ENCODE peak calls at places on chromosomes 5 and 9, in four cellular contexts. Z is AG04450, P is endodermal cell, T is IMR-90. C is an unnamed sample.

GRCh38 chr5:36887532-36887931 is 11.0 kb downstream of the NIPBL start:
- DNase-seq in Z (no peak), P (no peak), T (no peak), C (no peak)

GRCh38 chr5:73901045-73901444 is 275.0 kb downstream of the ARHGEF28 start:
- DNase-seq in Z (peak), P (no peak), T (peak), C (peak)

GRCh38 chr9:131927092-131927491 is 152.6 kb downstream of the MED27 start:
- DNase-seq in Z (no peak), P (no peak), T (no peak), C (no peak)

GRCh38 chr9:7266911-7267555 is 509.3 kb downstream of the KDM4C start:
- DNase-seq in Z (no peak), P (no peak), T (no peak), C (no peak)

GRCh38 chr9:128657344-128657704 is 677 bp upstream of the DYNC2I2 start:
- DNase-seq in Z (no peak), P (no peak), T (no peak), C (no peak)

GRCh38 chr5:54229041-54229780 is 81.2 kb downstream of the ARL15 start:
- DNase-seq in Z (peak), P (peak), T (peak), C (peak)

GRCh38 chr5:95864944-95865504 is 42.5 kb upstream of the GLRX start:
- DNase-seq in Z (no peak), P (no peak), T (peak), C (no peak)

GRCh38 chr9:15401266-15401665 is 21.4 kb upstream of the SNAPC3 start:
- DNase-seq in Z (no peak), P (no peak), T (peak), C (peak)

GRCh38 chr9:2622361-2623045 is 916 bp downstream of the VLDLR start:
- DNase-seq in Z (no peak), P (peak), T (peak), C (no peak)

GRCh38 chr5:129971684-129972083 is 67.4 kb downstream of the CHSY3 start:
- DNase-seq in Z (no peak), P (no peak), T (no peak), C (peak)

GRCh38 chr5:159638481-159638880 is 277.8 kb upstream of the ADRA1B start:
- DNase-seq in Z (no peak), P (no peak), T (no peak), C (no peak)

GRCh38 chr5:52767217-52767743 is 20.4 kb upstream of the ITGA1 start:
- DNase-seq in Z (no peak), P (no peak), T (no peak), C (no peak)

GRCh38 chr5:1205255-1206180 is 4.1 kb downstream of the SLC6A19 start:
- DNase-seq in Z (no peak), P (no peak), T (no peak), C (no peak)

GRCh38 chr9:110432253-110432652 is 94.6 kb upstream of the TXNDC8 start:
- DNase-seq in Z (no peak), P (no peak), T (peak), C (peak)

GRCh38 chr5:132639706-132640130 is 18.3 kb upstream of the IL13 start:
- DNase-seq in Z (no peak), P (no peak), T (no peak), C (no peak)

GRCh38 chr5:167759411-167759821 is 532.0 kb upstream of the WWC1 start:
- DNase-seq in Z (no peak), P (no peak), T (peak), C (peak)

GRCh38 chr5:126003309-126003708 is 419.9 kb upstream of the GRAMD2B start:
- DNase-seq in Z (peak), P (no peak), T (peak), C (peak)

GRCh38 chr5:173055722-173055982 is 500 bp upstream of the CREBRF start:
- DNase-seq in Z (no peak), P (no peak), T (no peak), C (no peak)

GRCh38 chr5:173056783-173057061 is 570 bp downstream of the CREBRF start:
- DNase-seq in Z (no peak), P (no peak), T (no peak), C (no peak)

GRCh38 chr5:173055042-173055721 is 970 bp upstream of the CREBRF start:
- DNase-seq in Z (no peak), P (no peak), T (no peak), C (no peak)

GRCh38 chr5:173055983-173056782 is at the start of gene CREBRF:
- DNase-seq in Z (peak), P (peak), T (peak), C (peak)

DNA sequence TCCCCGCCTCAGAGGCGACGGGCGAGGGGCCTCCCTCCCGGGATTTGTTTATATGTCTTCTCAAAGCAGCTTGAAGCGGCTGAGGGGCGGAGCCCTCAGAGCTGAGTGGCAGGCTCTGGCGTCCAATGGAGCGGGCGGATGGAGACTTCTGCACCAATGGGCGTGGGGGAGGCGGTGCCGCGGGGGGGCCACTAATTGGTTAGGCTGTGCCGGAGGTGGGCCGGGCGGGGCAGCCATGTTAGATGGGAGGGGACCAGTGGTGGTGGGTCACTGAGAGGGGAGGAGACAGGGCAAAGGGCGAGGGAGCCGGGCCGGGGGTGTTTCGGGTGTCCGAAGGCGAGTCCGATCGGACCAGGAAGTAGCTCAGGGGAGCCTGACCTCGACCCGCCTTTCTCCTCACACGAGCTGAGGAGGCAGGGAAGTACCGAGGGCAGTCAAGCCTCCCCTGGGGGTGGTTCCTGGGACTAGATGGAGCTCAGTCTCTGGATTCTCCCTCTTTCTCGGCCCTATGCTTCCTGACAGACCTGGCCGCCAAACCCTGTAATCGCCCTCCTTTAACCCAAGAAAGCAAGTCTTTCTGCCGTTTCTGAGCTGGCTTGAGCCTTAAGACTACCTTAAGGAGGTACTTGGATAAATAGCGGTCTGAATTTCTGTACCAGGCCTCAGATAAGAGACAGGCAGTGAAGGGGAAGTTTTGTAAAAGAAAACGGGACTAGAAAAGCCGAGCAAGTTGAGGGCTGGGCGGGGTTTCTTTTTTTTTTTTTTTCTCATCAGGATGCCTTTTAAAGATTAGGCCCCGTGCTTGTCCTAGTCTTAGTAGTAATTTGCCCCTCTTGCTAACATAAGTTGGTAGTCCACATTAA is 1.1 kb downstream of the CREBRF start:
- DNase-seq in Z (peak), P (peak), T (peak), C (peak)
- TF ChIP-seq CTCF in Z (peak), P (peak), T (peak), C (peak)

GRCh38 chr9:121199921-121200320 is 1.7 kb downstream of the RAB14 start:
- DNase-seq in Z (no peak), P (no peak), T (peak), C (no peak)

GRCh38 chr9:121200346-121200745 is 1.3 kb downstream of the RAB14 start:
- DNase-seq in Z (no peak), P (no peak), T (no peak), C (no peak)

GRCh38 chr9:121197135-121197534 is 4.5 kb downstream of the RAB14 start:
- DNase-seq in Z (no peak), P (no peak), T (no peak), C (no peak)

GRCh38 chr9:121196389-121196788 is 5.3 kb downstream of the RAB14 start:
- DNase-seq in Z (no peak), P (no peak), T (no peak), C (no peak)

GRCh38 chr9:121198512-121199042 is 3.1 kb downstream of the RAB14 start:
- DNase-seq in Z (no peak), P (no peak), T (no peak), C (no peak)
- H3K4me3 ChIP-seq in Z (peak), P (peak), T (peak), C (no peak)

DNA sequence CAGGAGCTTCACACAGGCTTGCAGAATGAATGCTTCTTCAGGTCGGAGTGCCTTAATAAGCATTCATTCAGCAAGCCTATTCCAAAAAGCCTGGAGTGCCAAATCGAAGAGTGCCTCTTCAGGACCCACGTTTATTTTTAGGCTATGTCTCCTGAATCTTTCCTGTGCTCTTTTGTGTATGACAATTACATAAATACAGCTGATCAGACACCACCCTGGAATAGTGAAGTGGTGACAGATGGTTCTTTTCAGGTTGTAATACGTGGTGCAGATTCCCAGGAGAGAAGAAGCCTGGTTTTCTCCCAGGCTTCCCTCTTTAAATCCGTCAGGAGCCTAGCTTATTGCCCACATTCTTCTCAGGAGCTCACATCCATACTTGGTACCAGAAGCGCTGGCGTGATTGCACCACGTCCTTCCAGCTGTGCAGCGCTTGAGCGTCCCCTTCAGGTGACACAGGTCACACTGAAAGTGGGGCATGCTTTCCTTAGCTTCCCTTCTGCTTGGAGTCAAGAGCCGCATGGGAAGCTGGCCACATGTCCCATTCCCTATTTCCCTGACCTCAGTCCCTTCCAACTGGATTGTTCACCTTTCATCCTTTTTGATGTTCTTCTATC is 123.1 kb downstream of the ADCY2 start:
- DNase-seq in Z (no peak), P (peak), T (no peak), C (no peak)
- TF ChIP-seq CTCF in Z (no peak), P (peak), T (no peak), C (no peak)

GRCh38 chr5:155728146-155728856 is 598.7 kb upstream of the SGCD start:
- DNase-seq in Z (no peak), P (peak), T (peak), C (peak)
- H3K4me3 ChIP-seq in Z (no peak), P (peak), T (peak), C (no peak)

GRCh38 chr9:8717146-8717545 is 917.6 kb upstream of the DMAC1 start:
- DNase-seq in Z (no peak), P (no peak), T (no peak), C (no peak)
- TF ChIP-seq CTCF in Z (no peak), P (no peak), T (no peak), C (no peak)

DNA sequence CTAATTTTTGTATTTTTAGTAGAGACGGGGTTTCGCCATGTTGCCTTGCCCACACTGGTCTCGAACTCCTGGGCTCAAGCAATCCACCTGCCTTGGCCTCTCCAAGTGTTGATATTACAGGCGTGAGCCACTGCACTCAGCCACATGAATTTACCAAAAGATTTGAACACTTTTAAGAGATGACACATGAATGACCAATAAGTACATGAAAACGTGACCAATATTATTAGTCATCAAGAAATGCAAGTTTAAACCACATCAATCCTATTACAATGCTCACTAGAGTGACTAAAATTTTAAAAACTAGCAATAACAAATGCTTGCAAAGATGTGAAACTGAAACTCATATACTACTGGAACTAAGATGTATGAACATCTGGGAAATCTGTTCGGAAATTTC is 54.3 kb downstream of the NR6A1 start:
- DNase-seq in Z (no peak), P (no peak), T (peak), C (no peak)
- H3K4me3 ChIP-seq in Z (no peak), P (no peak), T (no peak), C (no peak)

GRCh38 chr5:123273984-123274383 is 149.2 kb downstream of the CEP120 start:
- DNase-seq in Z (no peak), P (no peak), T (no peak), C (peak)
- TF ChIP-seq CTCF in Z (no peak), P (peak), T (peak), C (peak)

DNA sequence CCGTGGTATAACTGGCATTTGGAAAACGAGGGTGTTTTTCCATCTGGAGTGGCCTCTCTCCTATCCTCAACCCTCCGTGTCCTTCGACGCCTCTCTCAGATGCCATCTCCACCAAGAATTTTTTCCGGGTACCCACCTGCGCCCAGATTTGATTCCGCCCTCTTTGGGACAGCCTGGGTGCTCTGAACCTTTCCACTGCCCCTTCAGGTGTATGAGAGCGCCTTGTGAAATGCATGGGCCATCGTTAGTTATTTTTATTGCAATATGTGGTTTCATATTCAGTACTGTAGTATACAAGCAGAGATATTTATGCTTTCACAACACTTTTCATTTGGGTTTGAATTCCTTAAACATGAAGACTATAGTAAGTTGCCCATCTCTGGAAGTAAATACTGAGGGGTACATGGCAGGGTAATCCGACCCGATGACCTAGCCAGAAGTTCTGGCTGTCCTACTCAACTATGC is 78.2 kb upstream of the IFNE start:
- DNase-seq in Z (no peak), P (no peak), T (no peak), C (no peak)
- H3K4me3 ChIP-seq in Z (peak), P (peak), T (peak), C (peak)

GRCh38 chr9:77649109-77649812 is 1.1 kb upstream of the GNA14 start:
- DNase-seq in Z (no peak), P (no peak), T (no peak), C (peak)
- TF ChIP-seq CTCF in Z (peak), P (peak), T (peak), C (peak)

C was measured in choroid plexus epithelial cell.